ENCODE peak calls at places on chromosomes 1 and 21, in eight cellular contexts. T is Panc1, K is A549, G is colonic mucosa, L is uterus, I is fibroblast of lung, H is H9, V is AG04450. A is an unnamed sample.

GRCh38 chr1:203327684-203328457 is 22.6 kb downstream of the BTG2 start:
- DNase-seq in H (no peak), V (no peak), K (peak; percentile 82), L (no peak), I (peak; percentile 64), G (no peak), T (peak; percentile 42), A (no peak)

GRCh38 chr1:226763741-226764264 is 24.7 kb upstream of the ITPKB start:
- DNase-seq in V (peak; percentile 60), G (no peak), K (peak; percentile 87), T (peak; percentile 69), L (no peak), I (peak; percentile 88), H (peak; percentile 78), A (peak; percentile 97)

GRCh38 chr1:92909321-92909720 is 51.9 kb downstream of the DIPK1A start:
- DNase-seq in V (peak; percentile 39), K (no peak), H (no peak), I (peak; percentile 83), T (no peak), L (no peak), G (no peak), A (peak; percentile 85)

GRCh38 chr1:116455509-116455908 is 82.5 kb downstream of the ATP1A1 start:
- DNase-seq in K (no peak), V (no peak), G (no peak), L (no peak), I (no peak), H (no peak), T (no peak), A (no peak)

GRCh38 chr21:46634966-46635323 is 529 bp upstream of the PRMT2 start:
- DNase-seq in L (no peak), K (peak; percentile 31), V (peak; percentile 70), I (peak; percentile 93), H (no peak), T (no peak), G (peak; percentile 66), A (no peak)

GRCh38 chr21:38987551-38988210 is 182.0 kb downstream of the ETS2 start:
- DNase-seq in T (no peak), V (no peak), H (no peak), K (no peak), G (no peak), I (no peak), L (no peak), A (no peak)

GRCh38 chr1:28449904-28450303 is 55.9 kb upstream of the RCC1 start:
- DNase-seq in T (no peak), G (no peak), L (no peak), V (no peak), H (no peak), I (no peak), K (no peak), A (no peak)

GRCh38 chr1:67960766-67961165 is 89.7 kb downstream of the DIRAS3 start:
- DNase-seq in H (no peak), T (no peak), I (no peak), V (no peak), G (no peak), K (no peak), L (no peak), A (no peak)

GRCh38 chr21:46674430-46675007 is 39.0 kb downstream of the PRMT2 start:
- DNase-seq in T (no peak), H (no peak), I (no peak), V (no peak), G (no peak), L (no peak), K (no peak), A (no peak)

GRCh38 chr1:193216920-193217319 is 30.5 kb upstream of the B3GALT2 start:
- DNase-seq in G (no peak), K (no peak), H (peak; percentile 79), V (no peak), I (no peak), L (no peak), T (no peak), A (no peak)

GRCh38 chr1:220135755-220136154 is 41.8 kb downstream of the IARS2 start:
- DNase-seq in I (no peak), G (no peak), L (no peak), H (no peak), K (no peak), V (no peak), T (no peak), A (no peak)

GRCh38 chr1:31785947-31786290 is 21.8 kb upstream of the ADGRB2 start:
- DNase-seq in V (no peak), H (no peak), I (no peak), T (no peak), L (no peak), G (no peak), K (no peak), A (no peak)

GRCh38 chr1:1411626-1412025 is 4.5 kb upstream of the MRPL20 start:
- DNase-seq in T (no peak), H (no peak), G (no peak), K (no peak), L (no peak), I (no peak), V (no peak), A (no peak)

GRCh38 chr1:1406821-1407100 is 332 bp downstream of the MRPL20 start:
- DNase-seq in L (no peak), T (no peak), K (no peak), V (no peak), H (no peak), I (no peak), G (no peak), A (no peak)

GRCh38 chr1:1407101-1407956 is at the start of gene MRPL20:
- DNase-seq in H (peak; percentile 93), L (peak; percentile 95), V (peak; percentile 63), K (peak; percentile 86), G (peak; percentile 96), I (peak; percentile 88), T (no peak), A (peak; percentile 52)

GRCh38 chr1:1406101-1406820 is 832 bp downstream of the MRPL20 start:
- DNase-seq in K (no peak), I (no peak), T (no peak), G (no peak), H (no peak), V (no peak), L (no peak), A (no peak)

GRCh38 chr1:1407957-1408318 is 845 bp upstream of the MRPL20 start:
- DNase-seq in V (no peak), L (no peak), I (no peak), G (no peak), K (no peak), H (no peak), T (no peak), A (no peak)
- H3K27ac ChIP-seq in V (no peak overlapping the region), L (no peak overlapping the region), I (peak overlapping the region; percentile 73), G (no peak overlapping the region), K (peak overlapping the region; percentile 88), H (no peak overlapping the region), T (peak overlapping the region; percentile 96), A (peak overlapping the region; percentile 69)

DNA sequence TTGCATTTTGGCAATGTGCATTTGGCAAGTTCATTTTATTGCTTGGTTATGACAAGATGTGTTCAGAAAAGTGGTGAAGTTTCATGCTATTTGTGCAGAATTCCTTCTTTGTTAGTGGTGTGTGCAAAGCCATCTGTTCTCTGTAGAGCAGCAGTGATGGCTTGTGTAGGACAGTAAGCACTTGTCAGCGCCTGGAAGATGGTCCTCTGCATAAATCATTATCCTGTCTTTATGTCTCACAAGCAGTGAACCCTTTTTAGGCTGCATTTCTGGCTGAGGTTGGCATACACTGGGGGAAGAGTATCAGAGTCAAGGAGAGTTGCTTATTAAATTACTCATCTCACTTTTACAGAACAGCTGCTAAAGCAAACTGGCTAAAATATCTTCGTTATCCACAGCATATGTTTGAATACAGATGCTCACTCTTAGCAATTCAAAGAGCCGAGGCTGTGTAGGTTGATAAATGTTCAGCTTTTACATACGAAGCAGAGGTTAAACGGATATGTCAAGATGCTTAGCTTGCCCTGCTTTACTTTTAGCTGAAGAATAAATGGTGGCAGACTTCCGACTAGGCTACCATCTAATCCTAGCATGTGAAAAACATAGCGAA is 54.6 kb upstream of the NCAM2 start:
- DNase-seq in G (no peak), H (no peak), T (no peak), K (no peak), L (no peak), V (no peak), I (no peak), A (no peak)
- H3K27ac ChIP-seq in G (no peak overlapping the region), H (no peak overlapping the region), T (no peak overlapping the region), K (no peak overlapping the region), L (no peak overlapping the region), V (no peak overlapping the region), I (no peak overlapping the region), A (no peak overlapping the region)

GRCh38 chr1:201734776-201735175 is 94.2 kb upstream of the IPO9 start:
- DNase-seq in I (no peak), G (no peak), H (no peak), V (no peak), L (no peak), T (no peak), K (no peak), A (no peak)
- H3K27ac ChIP-seq in I (no peak overlapping the region), G (no peak overlapping the region), H (no peak overlapping the region), V (no peak overlapping the region), L (no peak overlapping the region), T (no peak overlapping the region), K (no peak overlapping the region), A (no peak overlapping the region)

DNA sequence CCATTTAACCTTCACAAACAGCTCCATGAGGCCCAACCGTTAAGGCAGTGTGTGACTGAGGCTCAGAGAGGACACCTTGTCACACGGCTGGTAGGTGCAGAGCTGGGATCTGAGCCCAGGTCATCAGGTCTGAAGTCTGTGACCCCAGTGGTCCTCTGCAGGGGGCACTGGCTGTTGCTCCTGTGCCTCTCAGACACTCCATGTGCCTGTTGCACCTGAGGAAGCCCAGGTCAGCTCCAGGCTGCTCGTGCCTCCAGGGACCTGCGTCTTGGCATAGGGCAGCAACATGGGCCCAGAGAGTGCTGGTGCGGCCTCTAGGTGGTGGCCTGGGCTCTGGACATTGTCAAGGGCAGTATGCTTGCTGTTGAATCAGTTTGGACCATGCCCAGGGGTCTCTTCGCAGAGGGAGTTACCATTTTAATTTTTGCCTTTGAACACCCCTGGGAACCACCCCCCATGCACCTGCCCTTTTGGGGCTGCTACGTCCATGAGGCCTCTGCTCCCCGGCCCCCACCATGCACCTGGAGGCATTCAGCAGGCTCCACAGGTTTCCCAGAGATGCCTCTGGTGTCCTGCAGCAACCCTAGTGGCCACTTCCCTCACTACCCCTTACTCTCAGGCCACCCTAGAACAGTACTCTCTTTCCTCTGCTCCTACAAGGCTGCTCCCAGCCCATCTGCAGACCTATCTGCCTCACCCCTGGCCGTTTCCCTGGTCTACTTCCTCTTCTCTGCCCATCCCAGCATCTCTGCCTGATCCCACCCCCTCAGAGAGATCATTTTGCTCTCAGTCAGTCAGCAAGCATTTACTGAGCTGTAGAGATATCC is 25.2 kb upstream of the EPS8L3 start:
- DNase-seq in G (peak; percentile 18), H (peak; percentile 78), L (peak; percentile 13), V (no peak), K (peak; percentile 58), I (no peak), T (no peak), A (no peak)
- H3K27ac ChIP-seq in G (no peak overlapping the region), H (no peak overlapping the region), L (no peak overlapping the region), V (no peak overlapping the region), K (peak overlapping the region; percentile 98), I (no peak overlapping the region), T (peak overlapping the region; percentile 93), A (no peak overlapping the region)

DNA sequence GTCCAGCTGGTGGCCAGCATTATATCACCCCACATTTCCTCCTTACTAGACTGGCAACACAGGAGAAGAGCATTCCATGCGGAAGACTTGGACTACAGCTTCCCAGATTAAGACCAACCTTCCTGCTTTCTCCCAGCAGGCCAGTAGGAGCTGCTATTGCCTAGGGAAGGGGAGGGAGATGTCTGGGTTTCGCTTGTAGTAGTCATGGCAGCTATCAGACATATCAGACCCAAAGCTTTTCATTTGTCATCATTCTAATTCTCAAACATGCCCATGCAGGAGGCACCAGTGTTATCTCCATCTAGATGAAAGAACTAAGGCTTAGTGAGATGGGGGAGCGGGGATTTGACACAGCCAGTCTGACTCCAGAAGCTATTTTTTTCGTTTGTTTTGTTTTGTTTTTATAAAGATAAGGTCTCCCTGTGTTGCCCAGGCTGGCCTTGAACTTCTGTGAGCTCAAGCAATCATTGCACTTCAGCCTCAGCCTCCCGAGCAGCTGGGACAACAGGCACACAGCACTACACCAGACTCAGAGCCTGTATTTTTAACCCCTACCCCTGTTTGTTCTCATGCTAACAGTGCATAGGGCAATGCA is 4.5 kb downstream of the PLA2G2A start:
- DNase-seq in L (peak; percentile 23), I (peak; percentile 73), H (peak; percentile 78), K (peak; percentile 55), V (peak; percentile 42), G (peak; percentile 81), T (peak; percentile 45), A (peak; percentile 69)
- H3K27ac ChIP-seq in L (no peak overlapping the region), I (no peak overlapping the region), H (no peak overlapping the region), K (no peak overlapping the region), V (no peak overlapping the region), G (no peak overlapping the region), T (no peak overlapping the region), A (no peak overlapping the region)